ENCODE peak calls at places on chromosomes 4 and X, in four cellular contexts. K is aorta, Q is GM23338, X is psoas muscle. I is an unnamed sample.

GRCh38 chr4:147994076-147994475 is 262.2 kb downstream of the ARHGAP10 start:
- DNase-seq in X (no peak), Q (no peak), K (no peak), I (peak; percentile 83)

GRCh38 chrX:68185161-68185560 is 248.1 kb downstream of the OPHN1 start:
- DNase-seq in K (no peak), X (no peak), Q (no peak), I (no peak)

GRCh38 chr4:145731026-145731425 is 51.1 kb downstream of the C4orf51 start:
- DNase-seq in Q (no peak), K (no peak), X (no peak), I (no peak)

GRCh38 chr4:77433102-77433733 is 172.4 kb upstream of the CXCL13 start:
- DNase-seq in K (no peak), X (no peak), Q (peak; percentile 72), I (peak; percentile 75)

GRCh38 chr4:761739-762138 is 56.1 kb downstream of the PCGF3 start:
- DNase-seq in X (no peak), Q (no peak), K (no peak), I (no peak)

GRCh38 chrX:83845397-83845796 is 15.5 kb upstream of the CYLC1 start:
- DNase-seq in X (no peak), Q (peak; percentile 40), K (no peak), I (peak; percentile 0)

GRCh38 chr4:89222171-89222570 is 85.4 kb downstream of the GPRIN3 start:
- DNase-seq in K (no peak), Q (no peak), X (no peak), I (no peak)

GRCh38 chr4:73396993-73397972 is 6.8 kb upstream of the ALB start:
- DNase-seq in X (no peak), Q (no peak), K (no peak), I (no peak)

GRCh38 chr4:1029957-1030520 is 18.6 kb downstream of the FGFRL1 start:
- DNase-seq in Q (no peak), X (no peak), K (no peak), I (no peak)

GRCh38 chr4:88033309-88033708 is 25.9 kb downstream of the PKD2 start:
- DNase-seq in K (no peak), X (no peak), Q (peak; percentile 81), I (peak; percentile 72)

GRCh38 chr4:59369228-59369627 is 1830.9 kb upstream of the ADGRL3 start:
- DNase-seq in Q (no peak), X (no peak), K (no peak), I (no peak)

GRCh38 chr4:40448875-40449274 is 113.7 kb downstream of the CHRNA9 start:
- DNase-seq in K (no peak), Q (no peak), X (no peak), I (no peak)

GRCh38 chr4:6891436-6892170 is 18.0 kb upstream of the TBC1D14 start:
- DNase-seq in Q (no peak), X (no peak), K (no peak), I (no peak)

GRCh38 chrX:152313529-152314302 is 137.4 kb downstream of the GABRA3 start:
- DNase-seq in X (no peak), Q (no peak), K (no peak), I (no peak)

GRCh38 chr4:149896428-149896827 is 80.8 kb upstream of the IQCM start:
- DNase-seq in K (no peak), Q (peak; percentile 40), X (no peak), I (peak; percentile 26)

GRCh38 chr4:78951862-78952472 is 12.7 kb upstream of the PAQR3 start:
- DNase-seq in X (no peak), K (no peak), Q (peak; percentile 60), I (peak; percentile 64)

GRCh38 chrX:103406256-103406655 is 29.9 kb downstream of the BEX3 start:
- DNase-seq in X (no peak), K (no peak), Q (no peak), I (no peak)

GRCh38 chr4:121583396-121583795 is 113.4 kb downstream of the ANXA5 start:
- DNase-seq in Q (no peak), K (no peak), X (no peak), I (no peak)

GRCh38 chr4:156977435-156978160 is 6.0 kb upstream of the PDGFC start:
- DNase-seq in K (no peak), X (no peak), Q (no peak), I (no peak)

GRCh38 chr4:128288689-128289106 is 1.1 kb upstream of the PGRMC2 start:
- DNase-seq in Q (peak; percentile 64), K (no peak), X (no peak), I (peak; percentile 43)

GRCh38 chr4:182736207-182736606 is 181.0 kb downstream of the DCTD start:
- DNase-seq in X (no peak), K (no peak), Q (no peak), I (no peak)

GRCh38 chr4:5789141-5789540 is 78.1 kb downstream of the EVC start:
- DNase-seq in K (peak; percentile 3), Q (no peak), X (no peak), I (no peak)

GRCh38 chr4:5788144-5788543 is 77.1 kb downstream of the EVC start:
- DNase-seq in X (no peak), K (no peak), Q (no peak), I (no peak)

GRCh38 chr4:5791654-5792053 is 80.7 kb downstream of the EVC start:
- DNase-seq in X (no peak), Q (no peak), K (no peak), I (no peak)

GRCh38 chr4:5793514-5793913 is 82.5 kb downstream of the EVC start:
- DNase-seq in X (no peak), K (no peak), Q (no peak), I (no peak)

GRCh38 chr4:5790546-5790857 is 79.5 kb downstream of the EVC start:
- DNase-seq in K (no peak), X (no peak), Q (no peak), I (no peak)
- H3K4me1 ChIP-seq in K (no peaks in the 10 kb centered on the region), X (no peaks in the 10 kb centered on the region), Q (no peaks in the 10 kb centered on the region), I (no peaks in the 10 kb centered on the region)

DNA sequence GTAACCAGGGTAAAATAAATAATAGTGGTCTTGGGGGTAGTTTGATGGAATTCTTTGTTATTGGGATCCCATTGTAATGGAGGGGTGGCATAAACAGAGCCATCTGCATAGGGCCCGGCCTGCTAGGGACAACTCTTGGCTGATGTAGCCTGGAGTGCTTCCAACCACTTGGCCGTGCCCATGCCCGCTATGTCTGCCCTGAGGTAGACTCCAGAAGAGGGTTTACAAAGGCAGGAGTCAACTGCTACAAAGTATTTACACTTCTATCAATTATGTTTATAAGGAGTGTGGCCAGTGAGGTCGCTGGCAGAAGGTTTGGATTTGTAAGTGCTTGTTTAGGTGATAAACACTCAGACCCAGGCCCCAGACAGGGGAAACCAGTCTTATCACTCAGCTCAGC is 8.1 kb downstream of the RASL11B start:
- DNase-seq in Q (no peak), X (no peak), K (no peak), I (no peak)
- H3K4me1 ChIP-seq in Q (peaks cover 39% of the 10 kb centered on the region), X (peaks cover 23% of the 10 kb centered on the region), K (no peaks in the 10 kb centered on the region), I (peaks cover 42% of the 10 kb centered on the region)

GRCh38 chr4:108378164-108378563 is 209.4 kb upstream of the LEF1 start:
- DNase-seq in Q (no peak), X (no peak), K (no peak), I (no peak)

GRCh38 chr4:108384544-108384943 is 215.8 kb upstream of the LEF1 start:
- DNase-seq in Q (no peak), K (no peak), X (no peak), I (no peak)

GRCh38 chr4:108385076-108385475 is 216.3 kb upstream of the LEF1 start:
- DNase-seq in K (no peak), X (no peak), Q (no peak), I (no peak)

GRCh38 chr4:108383157-108383556 is 214.4 kb upstream of the LEF1 start:
- DNase-seq in K (no peak), Q (no peak), X (no peak), I (no peak)

GRCh38 chr4:108382751-108383150 is 214.0 kb upstream of the LEF1 start:
- DNase-seq in K (no peak), X (no peak), Q (no peak), I (no peak)
- H3K4me1 ChIP-seq in K (peaks cover 1% of the 10 kb centered on the region), X (no peaks in the 10 kb centered on the region), Q (peaks cover 6% of the 10 kb centered on the region), I (peaks cover 24% of the 10 kb centered on the region)

GRCh38 chr4:76309939-76310549 is 3.5 kb downstream of the STBD1 start:
- DNase-seq in K (no peak), X (no peak), Q (no peak), I (no peak)
- H3K4me1 ChIP-seq in K (peaks cover 3% of the 10 kb centered on the region), X (peaks cover 52% of the 10 kb centered on the region), Q (peaks cover 13% of the 10 kb centered on the region), I (peaks cover 20% of the 10 kb centered on the region)

DNA sequence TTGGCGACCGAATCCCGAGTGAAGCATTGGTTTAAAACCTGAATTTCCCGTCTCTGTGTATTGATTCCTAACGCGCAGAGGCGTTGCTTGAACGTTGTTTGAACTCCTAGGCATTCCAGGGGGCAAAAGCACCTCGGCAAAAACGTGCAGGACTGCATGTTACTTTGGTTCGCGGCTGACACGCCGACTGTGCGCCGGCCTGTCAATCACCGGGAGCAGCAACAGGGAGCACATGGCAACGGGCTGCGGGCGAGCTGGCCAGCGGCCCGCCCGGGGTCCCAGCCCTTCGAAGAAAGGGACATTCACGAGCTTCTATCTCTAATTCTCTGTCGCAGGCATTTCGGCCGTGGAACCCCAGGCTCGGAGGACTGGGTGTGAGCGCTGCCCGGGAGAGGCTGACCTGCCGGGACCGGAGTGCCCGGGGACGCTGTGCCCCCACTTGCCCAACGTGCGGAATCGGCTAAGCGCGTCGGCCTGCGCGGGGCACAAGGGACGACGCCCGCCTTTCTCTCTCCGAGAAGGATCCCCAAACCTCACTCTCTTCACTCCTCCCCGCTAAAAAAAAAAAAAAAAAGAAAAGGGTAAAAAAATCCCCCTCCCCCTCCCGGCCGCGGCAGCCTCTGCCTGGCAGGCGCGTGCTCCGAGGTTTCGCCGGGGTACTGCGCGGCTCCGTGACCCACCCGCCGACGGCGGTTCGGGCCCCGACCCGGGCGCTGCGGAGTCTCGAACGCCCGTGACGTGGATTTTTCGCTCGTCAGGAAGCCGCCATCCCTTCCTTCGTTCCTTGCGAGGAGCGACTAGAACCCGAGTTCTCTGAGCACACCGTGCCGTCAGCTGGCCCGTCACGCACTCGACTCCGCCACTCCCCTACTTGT is 918 bp downstream of the SPRY1 start:
- DNase-seq in X (peak; percentile 73), K (peak; percentile 72), Q (peak; percentile 83), I (peak; percentile 78)
- H3K4me1 ChIP-seq in X (peaks cover 3% of the 10 kb centered on the region), K (peaks cover 3% of the 10 kb centered on the region), Q (peaks cover 22% of the 10 kb centered on the region), I (peaks cover 2% of the 10 kb centered on the region)

I was measured in cardiac muscle cell.